ENCODE peak calls at places on chromosome 9, in eight cellular contexts. H, G, N, L, K, X, E and V are unnamed samples.
A peak's percentile ranks its signal among the peaks of the same experiment; 100 is the strongest.

GRCh38 chr9:3903273-3903672 is 377.5 kb upstream of the RFX3 start:
- DNase-seq in H (peak; percentile 19), G (no peak), N (no peak), L (no peak), K (no peak), X (no peak), E (no peak), V (no peak)

GRCh38 chr9:99725852-99726251 is 95.8 kb upstream of the NR4A3 start:
- DNase-seq in H (no peak), G (no peak), N (no peak), L (no peak), K (no peak), X (no peak), E (no peak), V (no peak)

GRCh38 chr9:96061293-96061987 is 185.9 kb downstream of the ERCC6L2 start:
- DNase-seq in H (no peak), G (peak; percentile 63), N (peak; percentile 35), L (peak; percentile 35), K (peak; percentile 29), X (peak; percentile 10), E (peak; percentile 43), V (peak; percentile 80)

GRCh38 chr9:114364123-114364522 is 23.7 kb downstream of the AKNA start:
- DNase-seq in H (no peak), G (no peak), N (peak; percentile 49), L (peak; percentile 78), K (no peak), X (no peak), E (no peak), V (no peak)

GRCh38 chr9:133874061-133874638 is 118.0 kb downstream of the VAV2 start:
- DNase-seq in H (no peak), G (no peak), N (peak; percentile 76), L (peak; percentile 92), K (no peak), X (peak; percentile 73), E (no peak), V (no peak)

GRCh38 chr9:134236001-134236421 is 71.6 kb upstream of the RNU6ATAC start:
- DNase-seq in H (no peak), G (no peak), N (no peak), L (no peak), K (no peak), X (no peak), E (no peak), V (no peak)

GRCh38 chr9:125513634-125514413 is 193.2 kb downstream of the MAPKAP1 start:
- DNase-seq in H (peak; percentile 39), G (peak; percentile 43), N (peak; percentile 57), L (peak; percentile 77), K (peak; percentile 35), X (no peak), E (peak; percentile 19), V (no peak)

GRCh38 chr9:99046068-99046467 is 58.8 kb upstream of the TGFBR1 start:
- DNase-seq in H (no peak), G (no peak), N (no peak), L (no peak), K (no peak), X (no peak), E (no peak), V (no peak)

GRCh38 chr9:83281306-83282255 is 218.6 kb upstream of the RASEF start:
- DNase-seq in H (no peak), G (peak; percentile 80), N (peak; percentile 30), L (peak; percentile 65), K (no peak), X (no peak), E (peak; percentile 56), V (peak; percentile 59)

GRCh38 chr9:104808030-104808614 is 44.2 kb downstream of the NIPSNAP3B start:
- DNase-seq in H (no peak), G (peak; percentile 56), N (no peak), L (peak; percentile 18), K (no peak), X (no peak), E (peak; percentile 30), V (no peak)

GRCh38 chr9:26870292-26870691 is 22.3 kb downstream of the CAAP1 start:
- DNase-seq in H (no peak), G (no peak), N (peak; percentile 49), L (peak; percentile 26), K (no peak), X (no peak), E (no peak), V (no peak)

GRCh38 chr9:133056533-133056932 is 5.2 kb upstream of the CEL start:
- DNase-seq in H (no peak), G (peak; percentile 70), N (no peak), L (no peak), K (no peak), X (no peak), E (no peak), V (peak; percentile 43)

GRCh38 chr9:134670851-134671281 is 29.3 kb downstream of the COL5A1 start:
- DNase-seq in H (no peak), G (no peak), N (no peak), L (no peak), K (no peak), X (no peak), E (no peak), V (peak; percentile 52)

GRCh38 chr9:108259917-108260675 is 595.7 kb downstream of the ACTL7B start:
- DNase-seq in H (no peak), G (no peak), N (no peak), L (no peak), K (no peak), X (no peak), E (no peak), V (no peak)

GRCh38 chr9:112751059-112751795 is 667 bp downstream of the SNX30 start:
- DNase-seq in H (peak; percentile 60), G (peak; percentile 35), N (peak; percentile 62), L (peak; percentile 68), K (peak; percentile 33), X (no peak), E (peak; percentile 21), V (peak; percentile 73)

GRCh38 chr9:114407889-114408288 is 20.1 kb upstream of the AKNA start:
- DNase-seq in H (no peak), G (no peak), N (no peak), L (no peak), K (no peak), X (no peak), E (no peak), V (no peak)

GRCh38 chr9:15735083-15735974 is 182.5 kb downstream of the CCDC171 start:
- DNase-seq in H (no peak), G (no peak), N (peak; percentile 92), L (peak; percentile 86), K (no peak), X (no peak), E (no peak), V (no peak)

GRCh38 chr9:69121155-69122085 is 52.7 kb upstream of the TJP2 start:
- DNase-seq in H (peak; percentile 87), G (peak; percentile 70), N (peak; percentile 7), L (peak; percentile 50), K (peak; percentile 48), X (no peak), E (peak; percentile 56), V (peak; percentile 62)

GRCh38 chr9:69122391-69123141 is 51.5 kb upstream of the TJP2 start:
- DNase-seq in H (peak; percentile 83), G (peak; percentile 55), N (peak; percentile 79), L (peak; percentile 65), K (no peak), X (peak; percentile 80), E (peak; percentile 3), V (no peak)

GRCh38 chr9:69122086-69122390 is 52.0 kb upstream of the TJP2 start:
- DNase-seq in H (peak; percentile 68), G (peak; percentile 78), N (peak; percentile 53), L (peak; percentile 48), K (peak; percentile 71), X (no peak), E (peak; percentile 73), V (peak; percentile 91)

GRCh38 chr9:69118656-69119055 is 55.4 kb upstream of the TJP2 start:
- DNase-seq in H (no peak), G (no peak), N (no peak), L (no peak), K (no peak), X (no peak), E (no peak), V (no peak)

GRCh38 chr9:69120380-69121154 is 53.5 kb upstream of the TJP2 start:
- DNase-seq in H (peak; percentile 95), G (peak; percentile 99), N (no peak), L (peak; percentile 94), K (no peak), X (peak; percentile 83), E (no peak), V (no peak)
- H3K27ac ChIP-seq in H (peak overlapping the region; percentile 81), G (peak overlapping the region; percentile 99), N (no peak overlapping the region), L (peak overlapping the region; percentile 99), K (peak overlapping the region; percentile 90), X (peak overlapping the region; percentile 100), E (peak overlapping the region; percentile 93), V (peak overlapping the region; percentile 81)

GRCh38 chr9:124008307-124008854 is 3.2 kb upstream of the LHX2 start:
- DNase-seq in H (no peak), G (no peak), N (no peak), L (peak; percentile 28), K (no peak), X (peak; percentile 10), E (no peak), V (peak; percentile 68)

GRCh38 chr9:124006448-124007156 is 5.0 kb upstream of the LHX2 start:
- DNase-seq in H (no peak), G (no peak), N (no peak), L (no peak), K (no peak), X (no peak), E (no peak), V (no peak)

GRCh38 chr9:124007157-124007460 is 4.5 kb upstream of the LHX2 start:
- DNase-seq in H (no peak), G (no peak), N (no peak), L (no peak), K (no peak), X (no peak), E (no peak), V (no peak)

GRCh38 chr9:124008855-124009834 is 2.4 kb upstream of the LHX2 start:
- DNase-seq in H (no peak), G (no peak), N (no peak), L (no peak), K (no peak), X (no peak), E (no peak), V (peak; percentile 73)

GRCh38 chr9:124007468-124008306 is 3.9 kb upstream of the LHX2 start:
- DNase-seq in H (no peak), G (no peak), N (no peak), L (no peak), K (no peak), X (no peak), E (no peak), V (no peak)
- H3K4me3 ChIP-seq in H (no peak overlapping the region), G (no peak overlapping the region), N (no peak overlapping the region), L (peak overlapping the region; percentile 56), K (peak overlapping the region; percentile 42), X (peak overlapping the region; percentile 38), E (no peak overlapping the region), V (no peak overlapping the region)

DNA sequence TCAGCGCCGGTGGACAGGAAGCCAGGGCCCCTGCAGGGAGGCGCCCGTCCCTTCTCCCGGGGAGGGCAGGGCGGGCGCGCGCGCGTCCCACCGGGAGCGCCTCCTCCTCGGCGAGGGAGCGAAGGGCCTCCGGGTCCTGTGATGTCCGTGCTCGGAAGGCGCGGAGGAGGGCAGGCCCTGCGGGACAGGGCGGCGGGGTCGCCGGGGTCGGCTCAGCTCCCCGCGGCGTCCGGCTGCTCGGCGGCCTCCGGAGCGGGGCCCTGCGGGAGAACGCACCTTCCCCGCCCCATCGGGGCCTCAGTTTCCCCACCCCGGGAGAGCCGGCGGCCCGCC is 328 bp downstream of the EXD3 start:
- DNase-seq in H (peak; percentile 59), G (peak; percentile 42), N (no peak), L (peak; percentile 22), K (peak; percentile 31), X (no peak), E (no peak), V (peak; percentile 81)
- H3K27ac ChIP-seq in H (peak overlapping the region; percentile 85), G (peak overlapping the region; percentile 79), N (peak overlapping the region; percentile 14), L (no peak overlapping the region), K (peak overlapping the region; percentile 84), X (peak overlapping the region; percentile 99), E (peak overlapping the region; percentile 90), V (no peak overlapping the region)

GRCh38 chr9:23820731-23821399 is 5.2 kb downstream of the ELAVL2 start:
- DNase-seq in H (peak; percentile 26), G (no peak), N (no peak), L (peak; percentile 48), K (no peak), X (no peak), E (no peak), V (no peak)
- H3K4me3 ChIP-seq in H (peak overlapping the region; percentile 34), G (no peak overlapping the region), N (no peak overlapping the region), L (peak overlapping the region; percentile 75), K (peak overlapping the region; percentile 65), X (no peak overlapping the region), E (peak overlapping the region; percentile 23), V (no peak overlapping the region)